ENCODE peak calls at places on chromosome 1, in eight cellular contexts. One of them, this sample, is unnamed. For H3K4me1, the result is how much of the 10 kb centered on the place peaks cover.

GRCh38 chr1:8988618-8988967 is 37.6 kb downstream of the SLC2A7 start:
- DNase-seq in Peyer's patch: no peak
- DNase-seq in OCI-LY7: no peak
- DNase-seq in endodermal cell: no peak
- DNase-seq in lung: no peak
- DNase-seq in ovary: no peak
- DNase-seq in effector memory CD4-positive, alpha-beta T cell: no peak
- DNase-seq in PC-3: no peak
- DNase-seq in this sample: no peak

GRCh38 chr1:24875257-24875656 is 54.8 kb downstream of the RUNX3 start:
- DNase-seq in OCI-LY7: no peak
- DNase-seq in endodermal cell: peak
- DNase-seq in ovary: no peak
- DNase-seq in lung: no peak
- DNase-seq in Peyer's patch: no peak
- DNase-seq in PC-3: no peak
- DNase-seq in effector memory CD4-positive, alpha-beta T cell: no peak
- DNase-seq in this sample: no peak

GRCh38 chr1:11044849-11045427 is 2.1 kb downstream of the MASP2 start:
- DNase-seq in effector memory CD4-positive, alpha-beta T cell: no peak
- DNase-seq in PC-3: no peak
- DNase-seq in lung: no peak
- DNase-seq in Peyer's patch: no peak
- DNase-seq in endodermal cell: no peak
- DNase-seq in ovary: no peak
- DNase-seq in OCI-LY7: no peak
- DNase-seq in this sample: no peak

GRCh38 chr1:231381729-231382128 is 40.4 kb downstream of the EGLN1 start:
- DNase-seq in PC-3: no peak
- DNase-seq in lung: no peak
- DNase-seq in Peyer's patch: no peak
- DNase-seq in effector memory CD4-positive, alpha-beta T cell: no peak
- DNase-seq in OCI-LY7: no peak
- DNase-seq in endodermal cell: no peak
- DNase-seq in ovary: no peak
- DNase-seq in this sample: no peak

GRCh38 chr1:23216771-23217420 is 406 bp downstream of the HTR1D start:
- DNase-seq in lung: no peak
- DNase-seq in OCI-LY7: peak
- DNase-seq in PC-3: no peak
- DNase-seq in effector memory CD4-positive, alpha-beta T cell: peak
- DNase-seq in ovary: peak
- DNase-seq in Peyer's patch: peak
- DNase-seq in endodermal cell: peak
- DNase-seq in this sample: peak

GRCh38 chr1:54483875-54484437 is 64.1 kb upstream of the ACOT11 start:
- DNase-seq in ovary: no peak
- DNase-seq in PC-3: no peak
- DNase-seq in OCI-LY7: no peak
- DNase-seq in Peyer's patch: no peak
- DNase-seq in endodermal cell: no peak
- DNase-seq in effector memory CD4-positive, alpha-beta T cell: no peak
- DNase-seq in lung: no peak
- DNase-seq in this sample: no peak

GRCh38 chr1:154405762-154406571 is 824 bp downstream of the IL6R start:
- DNase-seq in OCI-LY7: peak
- DNase-seq in endodermal cell: peak
- DNase-seq in PC-3: peak
- DNase-seq in lung: peak
- DNase-seq in ovary: peak
- DNase-seq in Peyer's patch: peak
- DNase-seq in effector memory CD4-positive, alpha-beta T cell: peak
- DNase-seq in this sample: peak

GRCh38 chr1:241518447-241519307 is 878 bp downstream of the FH start:
- DNase-seq in endodermal cell: no peak
- DNase-seq in Peyer's patch: no peak
- DNase-seq in PC-3: peak
- DNase-seq in OCI-LY7: peak
- DNase-seq in lung: peak
- DNase-seq in effector memory CD4-positive, alpha-beta T cell: peak
- DNase-seq in ovary: no peak
- DNase-seq in this sample: no peak

GRCh38 chr1:87833158-87833557 is 504.5 kb downstream of the LMO4 start:
- DNase-seq in lung: no peak
- DNase-seq in OCI-LY7: no peak
- DNase-seq in Peyer's patch: no peak
- DNase-seq in PC-3: peak
- DNase-seq in effector memory CD4-positive, alpha-beta T cell: no peak
- DNase-seq in ovary: no peak
- DNase-seq in endodermal cell: no peak
- DNase-seq in this sample: no peak

GRCh38 chr1:212341090-212341489 is 55.9 kb downstream of the PPP2R5A start:
- DNase-seq in endodermal cell: no peak
- DNase-seq in effector memory CD4-positive, alpha-beta T cell: no peak
- DNase-seq in ovary: no peak
- DNase-seq in OCI-LY7: no peak
- DNase-seq in PC-3: no peak
- DNase-seq in lung: no peak
- DNase-seq in Peyer's patch: no peak
- DNase-seq in this sample: no peak

DNA sequence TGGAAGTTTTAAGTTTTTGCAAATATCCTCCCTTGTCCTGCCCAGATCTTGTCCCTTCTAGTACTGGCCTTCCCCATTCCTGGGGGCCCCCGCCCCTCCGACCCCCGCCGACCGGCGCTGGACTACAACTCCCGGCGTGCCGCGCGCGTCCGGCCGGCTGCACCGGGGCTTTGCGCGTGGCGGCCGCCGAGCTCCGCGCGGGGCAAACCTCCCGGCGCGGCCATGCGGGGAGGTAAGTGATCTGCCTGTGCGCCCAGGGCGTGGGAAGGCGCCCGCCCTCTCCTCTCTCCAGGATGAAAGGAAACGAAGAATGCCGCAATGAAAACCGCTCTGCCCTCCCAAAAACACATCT is 3.2 kb upstream of the SAMD13 start:
- DNase-seq in endodermal cell: peak
- DNase-seq in PC-3: peak
- DNase-seq in Peyer's patch: peak
- DNase-seq in OCI-LY7: peak
- DNase-seq in lung: peak
- DNase-seq in effector memory CD4-positive, alpha-beta T cell: no peak
- DNase-seq in ovary: peak
- DNase-seq in this sample: peak
- H3K4me1 ChIP-seq in endodermal cell: under half
- H3K4me1 ChIP-seq in PC-3: under half
- H3K4me1 ChIP-seq in Peyer's patch: under half
- H3K4me1 ChIP-seq in OCI-LY7: half or more
- H3K4me1 ChIP-seq in lung: under half
- H3K4me1 ChIP-seq in effector memory CD4-positive, alpha-beta T cell: under half
- H3K4me1 ChIP-seq in ovary: under half
- H3K4me1 ChIP-seq in this sample: under half

DNA sequence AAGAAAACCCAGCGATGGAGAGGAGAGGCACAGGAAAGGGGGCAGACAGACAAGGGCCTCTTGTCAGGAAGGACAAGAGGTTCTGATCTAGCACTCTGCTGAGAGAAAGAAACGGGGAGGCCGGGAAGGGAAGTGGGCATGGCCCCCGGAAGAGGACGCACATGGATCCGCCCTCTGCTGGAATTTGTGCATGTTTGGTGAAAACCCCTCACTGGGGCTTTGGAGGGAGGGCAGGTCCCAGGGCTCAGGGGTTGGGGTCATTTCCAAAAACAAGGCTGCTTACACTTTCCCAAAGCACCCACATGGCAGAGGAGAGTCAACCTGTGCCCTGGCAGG is 32.4 kb upstream of the ECE1 start:
- DNase-seq in PC-3: no peak
- DNase-seq in lung: no peak
- DNase-seq in endodermal cell: peak
- DNase-seq in Peyer's patch: no peak
- DNase-seq in effector memory CD4-positive, alpha-beta T cell: no peak
- DNase-seq in ovary: no peak
- DNase-seq in OCI-LY7: no peak
- DNase-seq in this sample: no peak
- H3K4me1 ChIP-seq in PC-3: under half
- H3K4me1 ChIP-seq in lung: half or more
- H3K4me1 ChIP-seq in endodermal cell: half or more
- H3K4me1 ChIP-seq in Peyer's patch: under half
- H3K4me1 ChIP-seq in effector memory CD4-positive, alpha-beta T cell: under half
- H3K4me1 ChIP-seq in ovary: half or more
- H3K4me1 ChIP-seq in OCI-LY7: under half
- H3K4me1 ChIP-seq in this sample: half or more

GRCh38 chr1:185309566-185309965 is 7.5 kb downstream of the IVNS1ABP start:
- DNase-seq in ovary: no peak
- DNase-seq in endodermal cell: no peak
- DNase-seq in PC-3: no peak
- DNase-seq in Peyer's patch: no peak
- DNase-seq in lung: no peak
- DNase-seq in effector memory CD4-positive, alpha-beta T cell: no peak
- DNase-seq in OCI-LY7: no peak
- DNase-seq in this sample: no peak

GRCh38 chr1:185308126-185308525 is 8.9 kb downstream of the IVNS1ABP start:
- DNase-seq in effector memory CD4-positive, alpha-beta T cell: no peak
- DNase-seq in Peyer's patch: no peak
- DNase-seq in PC-3: no peak
- DNase-seq in endodermal cell: no peak
- DNase-seq in ovary: no peak
- DNase-seq in OCI-LY7: no peak
- DNase-seq in lung: no peak
- DNase-seq in this sample: no peak

GRCh38 chr1:185312361-185312760 is 4.7 kb downstream of the IVNS1ABP start:
- DNase-seq in lung: no peak
- DNase-seq in PC-3: no peak
- DNase-seq in endodermal cell: no peak
- DNase-seq in ovary: no peak
- DNase-seq in Peyer's patch: no peak
- DNase-seq in effector memory CD4-positive, alpha-beta T cell: no peak
- DNase-seq in OCI-LY7: no peak
- DNase-seq in this sample: no peak

GRCh38 chr1:185314416-185314815 is 2.6 kb downstream of the IVNS1ABP start:
- DNase-seq in effector memory CD4-positive, alpha-beta T cell: no peak
- DNase-seq in endodermal cell: no peak
- DNase-seq in OCI-LY7: no peak
- DNase-seq in ovary: no peak
- DNase-seq in Peyer's patch: no peak
- DNase-seq in lung: no peak
- DNase-seq in PC-3: peak
- DNase-seq in this sample: no peak

GRCh38 chr1:185311589-185312225 is 5.3 kb downstream of the IVNS1ABP start:
- DNase-seq in effector memory CD4-positive, alpha-beta T cell: no peak
- DNase-seq in lung: no peak
- DNase-seq in PC-3: no peak
- DNase-seq in OCI-LY7: no peak
- DNase-seq in endodermal cell: no peak
- DNase-seq in Peyer's patch: no peak
- DNase-seq in ovary: no peak
- DNase-seq in this sample: no peak
- H3K4me1 ChIP-seq in effector memory CD4-positive, alpha-beta T cell: under half
- H3K4me1 ChIP-seq in lung: under half
- H3K4me1 ChIP-seq in PC-3: under half
- H3K4me1 ChIP-seq in OCI-LY7: under half
- H3K4me1 ChIP-seq in endodermal cell: under half
- H3K4me1 ChIP-seq in Peyer's patch: under half
- H3K4me1 ChIP-seq in ovary: under half
- H3K4me1 ChIP-seq in this sample: under half

DNA sequence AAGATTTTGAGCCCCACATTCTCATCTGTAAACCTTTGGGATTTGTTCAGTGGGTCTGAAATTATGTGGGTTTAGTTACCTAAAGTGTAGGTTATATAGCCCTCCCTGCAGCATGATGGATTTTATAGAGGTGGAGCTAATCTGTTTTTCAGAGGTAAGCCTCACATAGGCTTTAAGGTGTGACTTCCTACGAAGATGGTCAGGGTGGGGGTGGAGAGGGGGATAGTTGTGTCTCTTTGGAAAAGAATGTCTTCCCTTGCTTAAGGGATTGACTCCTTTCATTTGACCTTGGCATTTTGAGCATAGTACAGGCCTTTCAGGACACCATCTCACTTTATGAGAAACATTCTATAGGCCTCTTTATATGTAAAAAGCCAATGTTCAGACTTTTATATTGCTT is 3.4 kb downstream of the CACHD1 start:
- DNase-seq in endodermal cell: peak
- DNase-seq in effector memory CD4-positive, alpha-beta T cell: no peak
- DNase-seq in Peyer's patch: no peak
- DNase-seq in PC-3: no peak
- DNase-seq in ovary: no peak
- DNase-seq in OCI-LY7: no peak
- DNase-seq in lung: no peak
- DNase-seq in this sample: no peak
- H3K4me1 ChIP-seq in endodermal cell: under half
- H3K4me1 ChIP-seq in effector memory CD4-positive, alpha-beta T cell: under half
- H3K4me1 ChIP-seq in Peyer's patch: under half
- H3K4me1 ChIP-seq in PC-3: under half
- H3K4me1 ChIP-seq in ovary: under half
- H3K4me1 ChIP-seq in OCI-LY7: under half
- H3K4me1 ChIP-seq in lung: under half
- H3K4me1 ChIP-seq in this sample: under half

DNA sequence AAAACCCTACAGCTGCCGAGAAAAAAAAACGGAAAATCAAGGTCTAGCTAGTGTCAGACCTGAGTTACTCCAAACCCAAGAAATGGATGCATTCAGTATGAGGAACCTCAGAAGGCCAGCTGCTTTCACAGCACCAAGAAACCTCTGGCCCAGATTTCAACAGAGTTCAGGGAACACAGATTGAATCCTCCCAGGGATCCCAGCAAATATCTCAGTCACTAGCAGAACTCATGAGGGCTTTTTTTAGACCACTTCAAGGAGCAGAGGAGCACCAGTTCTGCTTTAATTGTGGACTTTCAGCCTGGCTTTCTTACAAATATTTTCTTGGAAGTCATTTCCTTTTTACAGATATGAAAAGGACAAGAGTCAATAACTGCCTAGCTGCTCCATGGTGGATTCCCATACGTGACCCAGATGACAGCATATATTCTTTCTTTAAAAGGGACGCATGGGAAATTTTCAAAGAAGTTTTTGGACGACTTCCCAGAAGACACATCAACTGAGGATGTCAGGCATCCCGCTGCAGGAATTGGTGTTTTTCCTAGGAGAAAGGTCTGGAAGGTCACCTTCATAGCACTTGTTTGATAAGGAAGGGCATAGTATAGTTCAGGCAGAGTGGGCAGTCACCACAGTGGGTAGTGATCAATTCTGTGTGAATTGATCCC is 6.4 kb upstream of the LRRC8B start:
- DNase-seq in endodermal cell: no peak
- DNase-seq in ovary: no peak
- DNase-seq in OCI-LY7: no peak
- DNase-seq in PC-3: no peak
- DNase-seq in effector memory CD4-positive, alpha-beta T cell: no peak
- DNase-seq in lung: no peak
- DNase-seq in Peyer's patch: no peak
- DNase-seq in this sample: no peak
- H3K4me1 ChIP-seq in endodermal cell: under half
- H3K4me1 ChIP-seq in ovary: under half
- H3K4me1 ChIP-seq in OCI-LY7: under half
- H3K4me1 ChIP-seq in PC-3: under half
- H3K4me1 ChIP-seq in effector memory CD4-positive, alpha-beta T cell: under half
- H3K4me1 ChIP-seq in lung: under half
- H3K4me1 ChIP-seq in Peyer's patch: under half
- H3K4me1 ChIP-seq in this sample: under half